ENCODE peak calls at places on chromosomes 11 and 22, in four cellular contexts. Y is NCI-H1105 treated with DMSO at 0.1 percent for 48 hours, B is B cell, L is astrocyte of the spinal cord. W is an unnamed sample.

GRCh38 chr11:130448416-130449068 is at the start of gene ADAMTS15:
- DNase-seq in Y (peak), B (no peak), L (peak), W (no peak)

GRCh38 chr11:5092821-5093585 is 23.6 kb downstream of the OR52E1 start:
- DNase-seq in Y (no peak), B (no peak), L (no peak), W (no peak)

GRCh38 chr11:844693-845644 is 2.3 kb downstream of the TSPAN4 start:
- DNase-seq in B (peak), Y (no peak), L (peak), W (no peak)

GRCh38 chr22:17247832-17248231 is 28.6 kb upstream of the ADA2 start:
- DNase-seq in L (no peak), B (no peak), Y (no peak), W (no peak)

GRCh38 chr22:20566420-20567260 is 59.2 kb downstream of the MED15 start:
- DNase-seq in L (peak), B (no peak), Y (no peak), W (no peak)

GRCh38 chr22:41289681-41290080 is 3.7 kb upstream of the RANGAP1 start:
- DNase-seq in B (no peak), L (no peak), Y (no peak), W (no peak)

GRCh38 chr11:15863411-15863810 is 492.9 kb downstream of the SOX6 start:
- DNase-seq in Y (no peak), B (no peak), L (no peak), W (no peak)

GRCh38 chr11:72430743-72431570 is 3.4 kb downstream of the CLPB start:
- DNase-seq in Y (peak), B (peak), L (peak), W (no peak)

GRCh38 chr11:78325274-78325781 is 92.3 kb downstream of the GAB2 start:
- DNase-seq in L (no peak), B (no peak), Y (no peak), W (no peak)

GRCh38 chr11:74135516-74135840 is 35.3 kb downstream of the C2CD3 start:
- DNase-seq in L (peak), B (no peak), Y (no peak), W (no peak)

GRCh38 chr11:34493468-34493867 is 20.1 kb downstream of the ELF5 start:
- DNase-seq in L (no peak), Y (no peak), B (no peak), W (no peak)

GRCh38 chr22:25777870-25778269 is 35.9 kb downstream of the MYO18B start:
- DNase-seq in L (peak), Y (peak), B (peak), W (no peak)

GRCh38 chr22:19107730-19108074 is 14.5 kb downstream of the DGCR2 start:
- DNase-seq in L (no peak), Y (no peak), B (no peak), W (no peak)

GRCh38 chr22:20258584-20259335 is 9.4 kb downstream of the RTN4R start:
- DNase-seq in L (no peak), B (no peak), Y (no peak), W (no peak)

GRCh38 chr22:25900880-25901279 is 158.9 kb downstream of the MYO18B start:
- DNase-seq in Y (no peak), L (no peak), B (no peak), W (peak)

GRCh38 chr11:127649958-127650357 is 649.4 kb upstream of the KIRREL3 start:
- DNase-seq in L (no peak), Y (no peak), B (no peak), W (no peak)

GRCh38 chr11:63623513-63624140 is 9.4 kb upstream of the PLAAT3 start:
- DNase-seq in Y (no peak), B (no peak), L (peak), W (no peak)

GRCh38 chr22:30048711-30049110 is 31.6 kb upstream of the HORMAD2 start:
- DNase-seq in B (no peak), Y (no peak), L (no peak), W (no peak)

GRCh38 chr11:131253885-131254204 is 116.6 kb upstream of the NTM start:
- DNase-seq in Y (no peak), L (no peak), B (no peak), W (no peak)

GRCh38 chr11:12157241-12157661 is 46.9 kb downstream of the MICAL2 start:
- DNase-seq in B (no peak), L (peak), Y (no peak), W (no peak)

GRCh38 chr11:94768602-94769511 is 701 bp downstream of the AMOTL1 start:
- DNase-seq in L (peak), B (peak), Y (peak), W (peak)

GRCh38 chr11:34091825-34092224 is 13.6 kb upstream of the NAT10 start:
- DNase-seq in L (no peak), Y (no peak), B (no peak), W (no peak)

GRCh38 chr11:118886681-118887111 is 3.0 kb downstream of the CXCR5 start:
- DNase-seq in L (no peak), B (peak), Y (no peak), W (no peak)

GRCh38 chr11:108797578-108798100 is 132.8 kb downstream of the DDX10 start:
- DNase-seq in B (no peak), L (no peak), Y (no peak), W (no peak)

GRCh38 chr22:46081036-46081830 is 69.1 kb upstream of the PPARA start:
- DNase-seq in B (no peak), Y (no peak), L (no peak), W (no peak)

GRCh38 chr11:43282607-43283440 is 29.0 kb upstream of the API5 start:
- DNase-seq in B (peak), Y (peak), L (peak), W (peak)

GRCh38 chr22:30823015-30823370 is 128.3 kb downstream of the OSBP2 start:
- DNase-seq in Y (no peak), B (no peak), L (no peak), W (no peak)

GRCh38 chr11:1705121-1706052 is 8.4 kb downstream of the KRTAP5-6 start:
- DNase-seq in L (peak), B (no peak), Y (no peak), W (no peak)

GRCh38 chr11:63768232-63769043 is at the start of gene ZFTA:
- DNase-seq in Y (peak), L (peak), B (peak), W (no peak)

GRCh38 chr22:23684561-23685031 is 6.2 kb upstream of the RGL4 start:
- DNase-seq in L (no peak), B (no peak), Y (no peak), W (no peak)

GRCh38 chr11:15276616-15277015 is 161.9 kb downstream of the INSC start:
- DNase-seq in L (peak), Y (peak), B (no peak), W (no peak)

GRCh38 chr11:44893250-44894216 is 57.1 kb downstream of the TP53I11 start:
- DNase-seq in B (no peak), Y (no peak), L (no peak), W (peak)

GRCh38 chr22:16845881-16846280 is 20.7 kb upstream of the XKR3 start:
- DNase-seq in B (no peak), L (no peak), Y (no peak), W (no peak)

GRCh38 chr11:73931039-73931645 is 19.7 kb upstream of the DNAJB13 start:
- DNase-seq in B (no peak), L (peak), Y (peak), W (peak)

GRCh38 chr22:22746963-22747933 is 102.8 kb downstream of the GGTLC2 start:
- DNase-seq in B (peak), L (no peak), Y (no peak), W (no peak)

W was measured in substantia nigra.